ENCODE peak calls at places on chromosomes 2 and 18, in nine cellular contexts. One of them, this sample, is unnamed.

GRCh38 chr18:67710639-67711038 is 194.1 kb upstream of the DSEL start:
- DNase-seq in CD8-positive, alpha-beta T cell: no peak
- DNase-seq in heart left ventricle: no peak
- DNase-seq in GM12865: peak; percentile 9
- DNase-seq in AG09319: no peak
- DNase-seq in right lobe of liver: peak; percentile 61
- DNase-seq in AG09309: no peak
- DNase-seq in brain microvascular endothelial cell: peak; percentile 8
- DNase-seq in AG10803: no peak
- DNase-seq in this sample: no peak

GRCh38 chr2:45585267-45585861 is 25.7 kb downstream of the SRBD1 start:
- DNase-seq in CD8-positive, alpha-beta T cell: no peak
- DNase-seq in heart left ventricle: no peak
- DNase-seq in GM12865: peak; percentile 50
- DNase-seq in AG09319: no peak
- DNase-seq in right lobe of liver: no peak
- DNase-seq in AG09309: no peak
- DNase-seq in brain microvascular endothelial cell: peak; percentile 50
- DNase-seq in AG10803: peak; percentile 69
- DNase-seq in this sample: peak; percentile 60

GRCh38 chr2:238504181-238504711 is 77.5 kb downstream of the ASB1 start:
- DNase-seq in CD8-positive, alpha-beta T cell: peak; percentile 29
- DNase-seq in heart left ventricle: no peak
- DNase-seq in GM12865: no peak
- DNase-seq in AG09319: no peak
- DNase-seq in right lobe of liver: peak; percentile 38
- DNase-seq in AG09309: no peak
- DNase-seq in brain microvascular endothelial cell: no peak
- DNase-seq in AG10803: no peak
- DNase-seq in this sample: no peak

GRCh38 chr18:23281626-23282436 is 146.5 kb downstream of the CABLES1 start:
- DNase-seq in CD8-positive, alpha-beta T cell: no peak
- DNase-seq in heart left ventricle: no peak
- DNase-seq in GM12865: no peak
- DNase-seq in AG09319: peak; percentile 36
- DNase-seq in right lobe of liver: no peak
- DNase-seq in AG09309: peak; percentile 67
- DNase-seq in brain microvascular endothelial cell: no peak
- DNase-seq in AG10803: peak; percentile 60
- DNase-seq in this sample: peak; percentile 42

GRCh38 chr2:75064691-75065396 is 106.4 kb downstream of the POLE4 start:
- DNase-seq in CD8-positive, alpha-beta T cell: peak; percentile 63
- DNase-seq in heart left ventricle: no peak
- DNase-seq in GM12865: peak; percentile 75
- DNase-seq in AG09319: no peak
- DNase-seq in right lobe of liver: peak; percentile 58
- DNase-seq in AG09309: no peak
- DNase-seq in brain microvascular endothelial cell: peak; percentile 60
- DNase-seq in AG10803: peak; percentile 29
- DNase-seq in this sample: peak; percentile 63

GRCh38 chr2:54691439-54692135 is 31.9 kb upstream of the EML6 start:
- DNase-seq in CD8-positive, alpha-beta T cell: no peak
- DNase-seq in heart left ventricle: no peak
- DNase-seq in GM12865: no peak
- DNase-seq in AG09319: no peak
- DNase-seq in right lobe of liver: no peak
- DNase-seq in AG09309: no peak
- DNase-seq in brain microvascular endothelial cell: no peak
- DNase-seq in AG10803: no peak
- DNase-seq in this sample: no peak

GRCh38 chr2:143110759-143111428 is 18.3 kb upstream of the ARHGAP15 start:
- DNase-seq in CD8-positive, alpha-beta T cell: peak; percentile 78
- DNase-seq in heart left ventricle: no peak
- DNase-seq in GM12865: peak; percentile 83
- DNase-seq in AG09319: peak; percentile 4
- DNase-seq in right lobe of liver: peak; percentile 67
- DNase-seq in AG09309: peak; percentile 13
- DNase-seq in brain microvascular endothelial cell: peak; percentile 63
- DNase-seq in AG10803: peak; percentile 60
- DNase-seq in this sample: peak; percentile 73

GRCh38 chr18:48643262-48643661 is 104.4 kb downstream of the CTIF start:
- DNase-seq in CD8-positive, alpha-beta T cell: no peak
- DNase-seq in heart left ventricle: no peak
- DNase-seq in GM12865: no peak
- DNase-seq in AG09319: no peak
- DNase-seq in right lobe of liver: no peak
- DNase-seq in AG09309: no peak
- DNase-seq in brain microvascular endothelial cell: no peak
- DNase-seq in AG10803: no peak
- DNase-seq in this sample: no peak

GRCh38 chr2:207558106-207558505 is 28.3 kb downstream of the CREB1 start:
- DNase-seq in CD8-positive, alpha-beta T cell: no peak
- DNase-seq in heart left ventricle: no peak
- DNase-seq in GM12865: no peak
- DNase-seq in AG09319: peak; percentile 61
- DNase-seq in right lobe of liver: no peak
- DNase-seq in AG09309: peak; percentile 95
- DNase-seq in brain microvascular endothelial cell: peak; percentile 40
- DNase-seq in AG10803: peak; percentile 90
- DNase-seq in this sample: peak; percentile 72

GRCh38 chr2:128512664-128513415 is 194.2 kb upstream of the HS6ST1 start:
- DNase-seq in CD8-positive, alpha-beta T cell: no peak
- DNase-seq in heart left ventricle: no peak
- DNase-seq in GM12865: no peak
- DNase-seq in AG09319: no peak
- DNase-seq in right lobe of liver: no peak
- DNase-seq in AG09309: no peak
- DNase-seq in brain microvascular endothelial cell: no peak
- DNase-seq in AG10803: peak; percentile 8
- DNase-seq in this sample: no peak

GRCh38 chr18:56358608-56359007 is 279.8 kb downstream of the TXNL1 start:
- DNase-seq in CD8-positive, alpha-beta T cell: no peak
- DNase-seq in heart left ventricle: no peak
- DNase-seq in GM12865: no peak
- DNase-seq in AG09319: no peak
- DNase-seq in right lobe of liver: no peak
- DNase-seq in AG09309: no peak
- DNase-seq in brain microvascular endothelial cell: no peak
- DNase-seq in AG10803: no peak
- DNase-seq in this sample: no peak
- TF ChIP-seq CTCF in CD8-positive, alpha-beta T cell: no peak
- TF ChIP-seq CTCF in heart left ventricle: no peak
- TF ChIP-seq CTCF in GM12865: no peak
- TF ChIP-seq CTCF in AG09319: no peak
- TF ChIP-seq CTCF in right lobe of liver: peak; percentile 11
- TF ChIP-seq CTCF in AG09309: no peak
- TF ChIP-seq CTCF in brain microvascular endothelial cell: no peak
- TF ChIP-seq CTCF in AG10803: peak; percentile 18
- TF ChIP-seq CTCF in this sample: no peak

DNA sequence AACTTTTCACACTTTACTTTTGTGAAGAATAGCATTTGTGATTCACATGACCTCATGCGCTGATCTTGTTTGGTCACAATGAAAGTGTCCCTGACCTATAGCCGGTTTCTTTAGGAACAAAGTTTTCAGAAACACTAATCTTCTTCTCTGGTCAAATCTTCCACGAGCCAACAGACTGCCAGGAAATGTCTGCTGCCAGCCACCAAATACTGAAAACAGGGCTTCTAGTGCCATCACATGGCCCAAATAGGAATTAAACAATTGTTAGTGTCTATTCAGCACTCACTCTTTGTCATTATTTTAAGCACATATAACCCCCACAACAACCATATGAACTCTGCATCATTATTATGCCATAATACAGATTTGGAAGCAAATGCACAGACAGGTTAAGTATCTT is 286.5 kb upstream of the SYT4 start:
- DNase-seq in CD8-positive, alpha-beta T cell: no peak
- DNase-seq in heart left ventricle: no peak
- DNase-seq in GM12865: peak; percentile 16
- DNase-seq in AG09319: no peak
- DNase-seq in right lobe of liver: no peak
- DNase-seq in AG09309: peak; percentile 11
- DNase-seq in brain microvascular endothelial cell: peak; percentile 53
- DNase-seq in AG10803: peak; percentile 20
- DNase-seq in this sample: peak; percentile 48
- TF ChIP-seq CTCF in CD8-positive, alpha-beta T cell: no peak
- TF ChIP-seq CTCF in heart left ventricle: peak; percentile 25
- TF ChIP-seq CTCF in GM12865: no peak
- TF ChIP-seq CTCF in AG09319: peak; percentile 22
- TF ChIP-seq CTCF in right lobe of liver: peak; percentile 45
- TF ChIP-seq CTCF in AG09309: peak; percentile 50
- TF ChIP-seq CTCF in brain microvascular endothelial cell: peak; percentile 60
- TF ChIP-seq CTCF in AG10803: peak; percentile 45
- TF ChIP-seq CTCF in this sample: peak; percentile 40

GRCh38 chr2:106165064-106165463 is 29.0 kb downstream of the UXS1 start:
- DNase-seq in CD8-positive, alpha-beta T cell: no peak
- DNase-seq in heart left ventricle: no peak
- DNase-seq in GM12865: no peak
- DNase-seq in AG09319: no peak
- DNase-seq in right lobe of liver: no peak
- DNase-seq in AG09309: no peak
- DNase-seq in brain microvascular endothelial cell: no peak
- DNase-seq in AG10803: no peak
- DNase-seq in this sample: no peak
- TF ChIP-seq CTCF in CD8-positive, alpha-beta T cell: no peak
- TF ChIP-seq CTCF in heart left ventricle: no peak
- TF ChIP-seq CTCF in GM12865: no peak
- TF ChIP-seq CTCF in AG09319: no peak
- TF ChIP-seq CTCF in right lobe of liver: no peak
- TF ChIP-seq CTCF in AG09309: no peak
- TF ChIP-seq CTCF in brain microvascular endothelial cell: peak; percentile 32
- TF ChIP-seq CTCF in AG10803: no peak
- TF ChIP-seq CTCF in this sample: no peak

DNA sequence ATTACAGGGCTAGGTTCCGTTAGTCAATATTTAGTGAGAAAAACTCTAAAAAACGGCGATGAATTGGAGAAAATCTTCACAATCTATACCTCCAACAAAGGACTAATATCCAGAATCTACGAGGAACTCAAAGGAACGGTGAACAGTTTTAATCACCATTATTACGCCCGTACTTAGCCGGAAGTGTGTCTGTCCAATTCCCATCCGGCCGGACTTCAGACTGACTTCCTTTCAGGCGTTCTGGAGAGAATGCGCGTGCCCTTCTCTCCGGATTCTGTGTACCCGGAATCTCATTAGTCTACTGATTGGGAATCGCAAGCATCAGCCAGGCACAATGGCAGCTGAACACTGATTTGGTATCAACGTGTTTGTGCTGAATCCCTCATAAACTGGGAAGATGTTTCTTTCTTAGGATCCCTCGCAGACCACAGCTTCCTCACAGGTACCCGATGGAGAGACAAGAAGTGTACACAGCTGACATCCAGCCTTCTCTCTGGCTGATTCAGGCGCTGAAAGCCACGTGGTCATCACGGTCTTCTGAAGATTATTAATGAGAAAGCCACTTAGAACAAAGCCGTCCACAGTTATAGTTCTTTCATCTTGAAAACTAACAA is 239.9 kb downstream of the ZNF516 start:
- DNase-seq in CD8-positive, alpha-beta T cell: no peak
- DNase-seq in heart left ventricle: no peak
- DNase-seq in GM12865: no peak
- DNase-seq in AG09319: no peak
- DNase-seq in right lobe of liver: no peak
- DNase-seq in AG09309: no peak
- DNase-seq in brain microvascular endothelial cell: no peak
- DNase-seq in AG10803: no peak
- DNase-seq in this sample: no peak
- TF ChIP-seq CTCF in CD8-positive, alpha-beta T cell: no peak
- TF ChIP-seq CTCF in heart left ventricle: no peak
- TF ChIP-seq CTCF in GM12865: no peak
- TF ChIP-seq CTCF in AG09319: no peak
- TF ChIP-seq CTCF in right lobe of liver: no peak
- TF ChIP-seq CTCF in AG09309: no peak
- TF ChIP-seq CTCF in brain microvascular endothelial cell: no peak
- TF ChIP-seq CTCF in AG10803: no peak
- TF ChIP-seq CTCF in this sample: no peak

DNA sequence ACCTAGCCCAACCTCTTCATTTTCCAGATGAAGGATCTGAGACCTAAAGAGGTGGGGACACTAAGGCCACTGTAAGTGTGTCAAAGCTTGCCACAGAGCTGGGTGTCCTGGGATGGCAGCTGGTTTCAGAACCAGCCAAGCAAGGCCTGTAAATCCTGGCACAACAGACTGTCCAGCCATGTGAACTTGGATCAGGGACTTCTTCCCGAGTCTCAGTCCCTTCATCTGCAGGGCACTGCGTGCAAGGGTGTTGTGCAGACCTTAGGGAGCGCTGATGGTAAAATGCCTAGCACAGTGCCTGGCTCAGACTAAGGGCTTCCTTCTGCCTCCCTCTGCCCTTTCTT is 124.8 kb downstream of the INHBB start:
- DNase-seq in CD8-positive, alpha-beta T cell: no peak
- DNase-seq in heart left ventricle: no peak
- DNase-seq in GM12865: no peak
- DNase-seq in AG09319: no peak
- DNase-seq in right lobe of liver: peak; percentile 62
- DNase-seq in AG09309: no peak
- DNase-seq in brain microvascular endothelial cell: no peak
- DNase-seq in AG10803: no peak
- DNase-seq in this sample: no peak
- TF ChIP-seq CTCF in CD8-positive, alpha-beta T cell: no peak
- TF ChIP-seq CTCF in heart left ventricle: no peak
- TF ChIP-seq CTCF in GM12865: no peak
- TF ChIP-seq CTCF in AG09319: no peak
- TF ChIP-seq CTCF in right lobe of liver: no peak
- TF ChIP-seq CTCF in AG09309: no peak
- TF ChIP-seq CTCF in brain microvascular endothelial cell: no peak
- TF ChIP-seq CTCF in AG10803: no peak
- TF ChIP-seq CTCF in this sample: no peak

This sample was measured in astrocyte of the spinal cord.